ENCODE peak calls at places on chromosomes 2 and 18, in five cellular contexts. J is GM10248, E is MM.1S, O is GM13977, D is tibial artery. K is an unnamed sample.

GRCh38 chr18:46555724-46556123 is 101.3 kb downstream of the LOXHD1 start:
- DNase-seq in D (no peak), J (peak; percentile 57), O (peak; percentile 64), E (peak; percentile 60), K (no peak)

GRCh38 chr2:149021271-149021719 is 17.2 kb upstream of the LYPD6B start:
- DNase-seq in O (no peak), D (no peak), E (peak; percentile 53), J (peak; percentile 42), K (no peak)

GRCh38 chr2:143934170-143934912 is 585.6 kb downstream of the ZEB2 start:
- DNase-seq in J (peak; percentile 26), O (peak; percentile 36), D (no peak), E (no peak), K (no peak)

GRCh38 chr2:68368657-68369339 is 3.7 kb downstream of the PLEK start:
- DNase-seq in J (no peak), D (no peak), E (no peak), O (no peak), K (no peak)

GRCh38 chr18:79962835-79963657 is 1.4 kb upstream of the HSBP1L1 start:
- DNase-seq in E (no peak), D (no peak), J (peak; percentile 78), O (peak; percentile 84), K (peak; percentile 37)

GRCh38 chr18:22865354-22866116 is 67.6 kb upstream of the RBBP8 start:
- DNase-seq in O (no peak), J (no peak), E (no peak), D (no peak), K (no peak)

GRCh38 chr2:200479617-200480292 is 30.1 kb downstream of the KCTD18 start:
- DNase-seq in D (no peak), O (no peak), E (no peak), J (no peak), K (no peak)

GRCh38 chr18:48023334-48024008 is 93.0 kb upstream of the SMAD2 start:
- DNase-seq in O (peak; percentile 49), J (no peak), D (no peak), E (peak; percentile 31), K (no peak)

GRCh38 chr2:145012214-145012670 is 492.3 kb upstream of the ZEB2 start:
- DNase-seq in E (no peak), D (no peak), O (no peak), J (no peak), K (no peak)

GRCh38 chr2:164696634-164697033 is 75.4 kb upstream of the GRB14 start:
- DNase-seq in D (no peak), J (no peak), E (no peak), O (no peak), K (no peak)

GRCh38 chr18:43819397-43819796 is 542.1 kb upstream of the SYT4 start:
- DNase-seq in J (no peak), O (no peak), D (no peak), E (no peak), K (no peak)

GRCh38 chr18:50444539-50444938 is 69.7 kb downstream of the SKA1 start:
- DNase-seq in J (no peak), D (no peak), O (no peak), E (no peak), K (no peak)

GRCh38 chr2:71779306-71779855 is 326.0 kb downstream of the DYSF start:
- DNase-seq in J (peak; percentile 4), E (no peak), O (no peak), D (no peak), K (no peak)

GRCh38 chr2:71777946-71778345 is 324.6 kb downstream of the DYSF start:
- DNase-seq in O (no peak), D (no peak), E (no peak), J (no peak), K (no peak)

GRCh38 chr2:71780162-71780561 is 326.8 kb downstream of the DYSF start:
- DNase-seq in J (peak; percentile 5), E (no peak), O (no peak), D (no peak), K (no peak)

GRCh38 chr2:71776227-71776626 is 322.9 kb downstream of the DYSF start:
- DNase-seq in E (no peak), J (no peak), D (no peak), O (no peak), K (no peak)

DNA sequence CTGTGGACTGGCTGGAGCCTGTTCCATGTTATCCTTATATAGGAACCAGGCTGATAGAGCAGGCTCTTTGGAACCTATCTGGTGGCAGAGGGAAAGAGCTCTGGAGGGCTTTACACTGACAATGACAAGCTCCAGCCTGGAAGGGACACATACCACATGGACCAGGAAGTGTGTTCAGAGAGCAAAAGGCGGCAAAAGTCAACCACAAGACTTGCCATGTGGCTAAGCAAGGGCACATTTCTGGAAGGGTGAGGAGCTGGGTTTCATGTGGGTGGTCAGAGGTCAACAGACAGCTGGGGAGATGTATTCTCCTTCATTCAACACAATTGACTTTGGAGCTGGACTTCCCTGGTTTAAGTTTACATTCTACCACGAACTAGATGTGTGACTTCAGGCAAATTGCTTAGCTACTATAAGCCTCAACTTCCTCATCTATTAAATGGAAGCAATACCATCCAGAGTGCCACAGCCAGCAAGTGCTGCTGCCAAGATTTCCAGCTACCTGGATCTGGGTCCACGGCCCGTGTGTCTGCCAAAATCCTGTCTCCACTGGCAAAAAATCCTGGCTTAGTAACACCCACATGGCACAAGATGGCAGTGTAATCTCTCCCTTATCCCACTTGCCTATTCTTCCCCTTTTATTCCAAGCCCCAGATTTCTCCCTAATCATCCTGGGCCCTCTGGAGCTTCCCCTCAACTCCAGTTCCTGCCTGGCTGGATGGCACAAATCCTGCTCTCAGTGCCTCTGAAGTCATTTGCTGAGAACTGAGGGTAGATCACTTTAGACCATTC is 325.3 kb downstream of the DYSF start:
- DNase-seq in J (no peak), O (no peak), D (no peak), E (no peak), K (no peak)
- TF ChIP-seq CTCF in J (no peak), O (no peak), D (no peak), E (no peak), K (peak; percentile 71)

DNA sequence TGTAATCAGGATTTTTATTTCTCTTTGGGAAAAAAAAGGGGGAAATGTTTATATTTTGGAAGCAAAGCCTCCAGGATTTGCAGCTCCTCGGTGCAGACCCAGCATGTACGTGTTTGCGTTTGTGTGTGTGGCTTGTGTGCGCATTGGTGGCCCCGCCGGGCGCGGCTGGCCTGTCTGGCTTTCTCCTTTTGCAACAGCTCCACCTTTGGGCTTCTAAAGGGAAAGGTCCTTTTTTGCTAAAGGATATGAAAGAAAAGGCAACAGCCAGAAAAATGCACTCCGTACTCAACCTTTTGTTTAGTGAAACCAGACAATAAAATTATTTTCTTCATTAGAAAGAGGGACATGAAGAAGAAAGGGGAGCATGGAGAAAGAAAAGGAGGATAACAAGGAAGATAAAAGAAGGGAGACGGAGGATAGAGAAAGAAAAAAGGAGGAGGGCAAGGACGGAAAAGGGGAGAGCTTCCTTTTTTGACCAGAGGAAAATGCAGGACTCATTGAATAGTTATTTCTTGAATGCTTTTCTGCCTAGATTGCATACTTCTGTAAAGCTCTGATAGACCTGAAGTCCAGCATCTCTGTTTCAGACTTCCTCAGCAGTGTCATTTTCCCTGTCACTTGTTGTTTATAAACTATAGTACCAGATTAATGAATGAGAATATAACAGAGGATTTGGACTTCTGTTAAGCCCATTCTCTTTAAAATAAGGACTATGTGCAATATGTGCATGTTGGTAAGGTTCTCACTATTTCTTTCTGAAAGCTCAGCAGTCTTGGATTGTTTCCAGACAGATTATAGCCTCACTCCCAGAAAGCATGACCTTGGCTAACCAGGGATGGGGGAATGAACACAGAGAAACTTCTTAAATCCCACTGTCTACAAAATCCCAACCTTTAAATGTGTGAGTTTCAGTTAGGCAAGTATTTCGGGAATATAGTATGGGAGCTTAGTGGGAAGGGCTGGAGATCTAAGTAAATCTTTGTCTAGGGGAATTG is 563.1 kb upstream of the PIK3C3 start:
- DNase-seq in E (peak; percentile 22), D (no peak), J (peak; percentile 17), O (peak; percentile 31), K (no peak)
- TF ChIP-seq CTCF in E (peak; percentile 40), D (peak; percentile 51), J (peak; percentile 47), O (peak; percentile 58), K (peak; percentile 91)

GRCh38 chr2:55114597-55114996 is 64.3 kb upstream of the RTN4 start:
- DNase-seq in J (no peak), E (no peak), D (no peak), O (no peak), K (no peak)

GRCh38 chr2:55111230-55111569 is 60.9 kb upstream of the RTN4 start:
- DNase-seq in D (no peak), O (no peak), E (no peak), J (no peak), K (no peak)

GRCh38 chr2:55113976-55114564 is 63.8 kb upstream of the RTN4 start:
- DNase-seq in E (no peak), J (no peak), O (no peak), D (no peak), K (no peak)

GRCh38 chr2:55111570-55112228 is 61.4 kb upstream of the RTN4 start:
- DNase-seq in E (no peak), D (peak; percentile 90), J (no peak), O (no peak), K (no peak)

DNA sequence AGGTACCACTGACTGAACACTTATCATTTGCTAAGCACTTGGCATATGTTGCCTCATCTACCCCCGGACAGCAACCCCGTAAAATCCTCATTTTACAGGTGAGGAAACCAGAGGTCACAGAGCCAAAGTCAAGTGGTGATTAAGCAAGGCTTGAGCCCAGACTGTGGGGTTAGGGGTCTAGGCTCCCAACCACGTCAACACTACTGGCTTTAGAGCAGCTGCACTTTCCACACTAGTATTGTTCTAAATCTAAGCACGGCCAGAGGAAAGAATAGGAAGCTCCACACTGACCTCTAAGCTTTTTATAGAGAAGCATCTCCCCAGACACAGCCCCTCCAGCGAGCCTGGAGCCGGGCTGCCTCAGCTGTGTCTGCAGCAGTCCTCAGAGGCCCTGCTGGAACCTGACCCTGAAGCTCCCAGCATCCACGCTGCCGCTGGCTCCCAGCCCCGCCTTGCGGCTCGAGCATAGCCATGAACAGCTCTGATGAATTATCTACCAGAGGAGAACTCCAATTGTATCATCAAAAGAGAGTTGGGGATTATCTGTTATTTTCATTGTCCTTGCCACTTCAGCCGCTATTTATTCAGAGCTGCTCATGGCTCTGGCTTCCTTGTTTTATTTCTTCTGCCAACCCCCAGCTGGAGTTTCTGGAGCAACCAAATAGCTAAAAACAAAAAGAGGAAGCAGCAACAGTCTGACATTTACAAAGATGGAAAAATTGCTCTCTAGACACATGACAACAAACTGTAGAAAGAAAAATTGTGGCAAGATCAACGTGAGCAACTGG is 62.2 kb upstream of the RTN4 start:
- DNase-seq in E (no peak), J (no peak), D (peak; percentile 89), O (no peak), K (no peak)
- TF ChIP-seq CTCF in E (no peak), J (no peak), D (peak; percentile 14), O (no peak), K (peak; percentile 37)

GRCh38 chr2:83967854-83968253 is 491.2 kb downstream of the SUCLG1 start:
- DNase-seq in O (no peak), J (no peak), D (no peak), E (no peak), K (no peak)
- TF ChIP-seq CTCF in O (no peak), J (no peak), D (no peak), E (no peak), K (no peak)

DNA sequence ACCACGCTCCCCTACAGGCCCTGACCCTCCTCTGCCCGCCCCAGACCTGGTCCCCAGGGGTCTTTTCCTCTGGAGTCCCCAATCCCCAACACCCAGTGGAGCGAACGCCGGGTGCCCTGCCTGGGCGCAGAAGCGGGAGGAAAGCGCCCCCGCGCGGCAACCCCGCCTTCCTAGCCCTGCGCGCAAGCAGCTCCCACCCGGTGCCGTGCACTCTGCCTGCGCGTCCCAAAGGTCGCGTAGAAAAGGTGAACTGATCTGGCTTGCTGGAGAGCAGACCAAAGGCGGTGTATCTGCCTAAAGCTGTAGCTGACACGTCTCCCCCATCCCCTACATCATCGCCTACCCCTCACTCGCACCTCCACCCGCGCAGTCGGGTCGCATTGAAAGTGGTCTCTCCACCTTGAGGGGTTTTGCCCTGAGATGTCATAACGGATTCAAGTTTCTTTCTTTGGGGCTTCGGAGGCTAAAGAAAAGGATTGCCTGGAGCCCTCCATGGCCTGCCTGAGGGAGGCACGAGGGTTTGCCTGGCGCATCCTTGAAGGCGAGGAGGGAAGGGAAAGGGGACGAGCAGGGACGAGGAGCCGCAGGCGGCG is 5.7 kb downstream of the GAD1 start:
- DNase-seq in J (peak; percentile 38), D (no peak), O (peak; percentile 62), E (no peak), K (no peak)
- TF ChIP-seq CTCF in J (peak; percentile 9), D (no peak), O (peak; percentile 65), E (no peak), K (peak; percentile 55)